ENCODE peak calls at places on chromosome 17, in eight cellular contexts. M is CMK; S is ascending aorta; O is WTC11; K is CD4-positive, alpha-beta T cell; U is activated CD4-positive, alpha-beta T cell treated with anti-CD3 and anti-CD28 coated beads, Interleukin-2, amount 50 U/mL, for 24 hours; W is cardiac muscle cell; D is RWPE1. T is an unnamed sample.

GRCh38 chr17:6666557-6666956 is 15.0 kb downstream of the C17orf100 start:
- DNase-seq in M (no peak), S (no peak), O (no peak), K (no peak), U (no peak), W (no peak), D (no peak), T (no peak)

GRCh38 chr17:35597604-35598003 is 10.5 kb downstream of the AP2B1 start:
- DNase-seq in M (no peak), S (no peak), O (no peak), K (no peak), U (no peak), W (no peak), D (no peak), T (no peak)

GRCh38 chr17:17922198-17922901 is 49.9 kb downstream of the TOM1L2 start:
- DNase-seq in M (no peak), S (no peak), O (no peak), K (no peak), U (no peak), W (no peak), D (no peak), T (no peak)

GRCh38 chr17:77142689-77143088 is 1.9 kb downstream of the SEC14L1 start:
- DNase-seq in M (no peak), S (no peak), O (no peak), K (no peak), U (no peak), W (no peak), D (no peak), T (no peak)

GRCh38 chr17:74836191-74836590 is 23.5 kb downstream of the GRIN2C start:
- DNase-seq in M (no peak), S (no peak), O (no peak), K (no peak), U (no peak), W (no peak), D (no peak), T (no peak)

GRCh38 chr17:39761861-39762496 is 24.2 kb downstream of the GRB7 start:
- DNase-seq in M (no peak), S (no peak), O (no peak), K (no peak), U (no peak), W (no peak), D (no peak), T (no peak)

GRCh38 chr17:76678330-76678729 is 32.4 kb downstream of the MXRA7 start:
- DNase-seq in M (no peak), S (no peak), O (no peak), K (peak), U (no peak), W (no peak), D (no peak), T (no peak)

GRCh38 chr17:2611627-2612026 is 18.2 kb downstream of the PAFAH1B1 start:
- DNase-seq in M (no peak), S (no peak), O (no peak), K (no peak), U (no peak), W (no peak), D (no peak), T (no peak)

GRCh38 chr17:28807925-28808641 is 34.5 kb downstream of the FAM222B start:
- DNase-seq in M (no peak), S (no peak), O (no peak), K (no peak), U (no peak), W (peak), D (peak), T (peak)

GRCh38 chr17:3818786-3819185 is 17.8 kb upstream of the ITGAE start:
- DNase-seq in M (no peak), S (no peak), O (no peak), K (no peak), U (no peak), W (no peak), D (no peak), T (peak)

GRCh38 chr17:4631836-4632582 is 9.5 kb downstream of the ALOX15 start:
- DNase-seq in M (no peak), S (peak), O (peak), K (no peak), U (no peak), W (no peak), D (no peak), T (no peak)

GRCh38 chr17:79812206-79812968 is 15.5 kb upstream of the CBX8 start:
- DNase-seq in M (no peak), S (no peak), O (no peak), K (no peak), U (no peak), W (no peak), D (no peak), T (no peak)

GRCh38 chr17:59331929-59332889 is 754 bp downstream of the YPEL2 start:
- DNase-seq in M (no peak), S (peak), O (peak), K (no peak), U (no peak), W (peak), D (no peak), T (peak)

GRCh38 chr17:82237083-82237745 is 8.4 kb downstream of the SLC16A3 start:
- DNase-seq in M (no peak), S (no peak), O (peak), K (no peak), U (no peak), W (no peak), D (no peak), T (no peak)

GRCh38 chr17:3739422-3740124 is 15.9 kb downstream of the HASPIN start:
- DNase-seq in M (no peak), S (no peak), O (no peak), K (no peak), U (no peak), W (no peak), D (no peak), T (no peak)

T was measured in lung microvascular endothelial cell.